ENCODE peak calls at places on chromosomes 7 and 10, in six cellular contexts. One of them, this sample, is unnamed.
A peak's percentile ranks its signal among the peaks of the same experiment; 100 is the strongest.

GRCh38 chr7:128888039-128888755 is 22.3 kb downstream of the KCP start:
- DNase-seq in HT1080: no peak
- DNase-seq in stimulated activated CD4-positive, alpha-beta T cell treated with anti-CD3 and anti-CD28 coated beads, Interleukin-1b, Interleukin-23, amount 100 ng/mL, for 1 hour: no peak
- DNase-seq in COR-L47: no peak
- DNase-seq in lung: no peak
- DNase-seq in brain microvascular endothelial cell: no peak
- DNase-seq in this sample: no peak

GRCh38 chr7:4916115-4916514 is 32.6 kb upstream of the RADIL start:
- DNase-seq in HT1080: no peak
- DNase-seq in stimulated activated CD4-positive, alpha-beta T cell treated with anti-CD3 and anti-CD28 coated beads, Interleukin-1b, Interleukin-23, amount 100 ng/mL, for 1 hour: no peak
- DNase-seq in COR-L47: no peak
- DNase-seq in lung: no peak
- DNase-seq in brain microvascular endothelial cell: no peak
- DNase-seq in this sample: no peak

GRCh38 chr7:42645906-42646305 is 266.0 kb downstream of the C7orf25 start:
- DNase-seq in HT1080: peak; percentile 51
- DNase-seq in stimulated activated CD4-positive, alpha-beta T cell treated with anti-CD3 and anti-CD28 coated beads, Interleukin-1b, Interleukin-23, amount 100 ng/mL, for 1 hour: no peak
- DNase-seq in COR-L47: no peak
- DNase-seq in lung: no peak
- DNase-seq in brain microvascular endothelial cell: no peak
- DNase-seq in this sample: peak; percentile 25

GRCh38 chr10:30990971-30991646 is 40.6 kb downstream of the ZNF438 start:
- DNase-seq in HT1080: no peak
- DNase-seq in stimulated activated CD4-positive, alpha-beta T cell treated with anti-CD3 and anti-CD28 coated beads, Interleukin-1b, Interleukin-23, amount 100 ng/mL, for 1 hour: no peak
- DNase-seq in COR-L47: no peak
- DNase-seq in lung: no peak
- DNase-seq in brain microvascular endothelial cell: no peak
- DNase-seq in this sample: no peak

GRCh38 chr7:97272237-97272975 is 154.9 kb downstream of the SDHAF3 start:
- DNase-seq in HT1080: no peak
- DNase-seq in stimulated activated CD4-positive, alpha-beta T cell treated with anti-CD3 and anti-CD28 coated beads, Interleukin-1b, Interleukin-23, amount 100 ng/mL, for 1 hour: no peak
- DNase-seq in COR-L47: no peak
- DNase-seq in lung: no peak
- DNase-seq in brain microvascular endothelial cell: no peak
- DNase-seq in this sample: no peak

GRCh38 chr10:62763155-62763554 is 41.4 kb upstream of the ADO start:
- DNase-seq in HT1080: no peak
- DNase-seq in stimulated activated CD4-positive, alpha-beta T cell treated with anti-CD3 and anti-CD28 coated beads, Interleukin-1b, Interleukin-23, amount 100 ng/mL, for 1 hour: no peak
- DNase-seq in COR-L47: no peak
- DNase-seq in lung: no peak
- DNase-seq in brain microvascular endothelial cell: no peak
- DNase-seq in this sample: no peak

GRCh38 chr7:54542920-54543539 is 855 bp downstream of the VSTM2A start:
- DNase-seq in HT1080: no peak
- DNase-seq in stimulated activated CD4-positive, alpha-beta T cell treated with anti-CD3 and anti-CD28 coated beads, Interleukin-1b, Interleukin-23, amount 100 ng/mL, for 1 hour: no peak
- DNase-seq in COR-L47: peak; percentile 29
- DNase-seq in lung: no peak
- DNase-seq in brain microvascular endothelial cell: peak; percentile 8
- DNase-seq in this sample: peak; percentile 72

GRCh38 chr10:103849880-103850571 is 5.3 kb downstream of the SH3PXD2A start:
- DNase-seq in HT1080: peak; percentile 96
- DNase-seq in stimulated activated CD4-positive, alpha-beta T cell treated with anti-CD3 and anti-CD28 coated beads, Interleukin-1b, Interleukin-23, amount 100 ng/mL, for 1 hour: no peak
- DNase-seq in COR-L47: no peak
- DNase-seq in lung: no peak
- DNase-seq in brain microvascular endothelial cell: peak; percentile 86
- DNase-seq in this sample: peak; percentile 90

GRCh38 chr7:135664046-135664589 is 1.8 kb downstream of the STMP1 start:
- DNase-seq in HT1080: no peak
- DNase-seq in stimulated activated CD4-positive, alpha-beta T cell treated with anti-CD3 and anti-CD28 coated beads, Interleukin-1b, Interleukin-23, amount 100 ng/mL, for 1 hour: no peak
- DNase-seq in COR-L47: no peak
- DNase-seq in lung: no peak
- DNase-seq in brain microvascular endothelial cell: no peak
- DNase-seq in this sample: peak; percentile 15

GRCh38 chr10:652226-652625 is 37.2 kb downstream of the DIP2C start:
- DNase-seq in HT1080: no peak
- DNase-seq in stimulated activated CD4-positive, alpha-beta T cell treated with anti-CD3 and anti-CD28 coated beads, Interleukin-1b, Interleukin-23, amount 100 ng/mL, for 1 hour: no peak
- DNase-seq in COR-L47: no peak
- DNase-seq in lung: no peak
- DNase-seq in brain microvascular endothelial cell: no peak
- DNase-seq in this sample: no peak

GRCh38 chr7:37408241-37408884 is 40.3 kb downstream of the ELMO1 start:
- DNase-seq in HT1080: no peak
- DNase-seq in stimulated activated CD4-positive, alpha-beta T cell treated with anti-CD3 and anti-CD28 coated beads, Interleukin-1b, Interleukin-23, amount 100 ng/mL, for 1 hour: peak; percentile 3
- DNase-seq in COR-L47: no peak
- DNase-seq in lung: no peak
- DNase-seq in brain microvascular endothelial cell: no peak
- DNase-seq in this sample: no peak

GRCh38 chr7:29853775-29854174 is 47.5 kb downstream of the WIPF3 start:
- DNase-seq in HT1080: no peak
- DNase-seq in stimulated activated CD4-positive, alpha-beta T cell treated with anti-CD3 and anti-CD28 coated beads, Interleukin-1b, Interleukin-23, amount 100 ng/mL, for 1 hour: no peak
- DNase-seq in COR-L47: no peak
- DNase-seq in lung: no peak
- DNase-seq in brain microvascular endothelial cell: no peak
- DNase-seq in this sample: no peak

GRCh38 chr7:15684834-15685233 is 1.6 kb downstream of the MEOX2 start:
- DNase-seq in HT1080: no peak
- DNase-seq in stimulated activated CD4-positive, alpha-beta T cell treated with anti-CD3 and anti-CD28 coated beads, Interleukin-1b, Interleukin-23, amount 100 ng/mL, for 1 hour: no peak
- DNase-seq in COR-L47: no peak
- DNase-seq in lung: no peak
- DNase-seq in brain microvascular endothelial cell: no peak
- DNase-seq in this sample: no peak

GRCh38 chr7:156576216-156577063 is 64.1 kb upstream of the RNF32 start:
- DNase-seq in HT1080: no peak
- DNase-seq in stimulated activated CD4-positive, alpha-beta T cell treated with anti-CD3 and anti-CD28 coated beads, Interleukin-1b, Interleukin-23, amount 100 ng/mL, for 1 hour: no peak
- DNase-seq in COR-L47: no peak
- DNase-seq in lung: no peak
- DNase-seq in brain microvascular endothelial cell: no peak
- DNase-seq in this sample: no peak

GRCh38 chr10:82811621-82812020 is 936.6 kb downstream of the NRG3 start:
- DNase-seq in HT1080: peak; percentile 22
- DNase-seq in stimulated activated CD4-positive, alpha-beta T cell treated with anti-CD3 and anti-CD28 coated beads, Interleukin-1b, Interleukin-23, amount 100 ng/mL, for 1 hour: no peak
- DNase-seq in COR-L47: no peak
- DNase-seq in lung: no peak
- DNase-seq in brain microvascular endothelial cell: peak; percentile 5
- DNase-seq in this sample: no peak

GRCh38 chr7:77289387-77289786 is 89.8 kb upstream of the FGL2 start:
- DNase-seq in HT1080: no peak
- DNase-seq in stimulated activated CD4-positive, alpha-beta T cell treated with anti-CD3 and anti-CD28 coated beads, Interleukin-1b, Interleukin-23, amount 100 ng/mL, for 1 hour: no peak
- DNase-seq in COR-L47: no peak
- DNase-seq in lung: no peak
- DNase-seq in brain microvascular endothelial cell: no peak
- DNase-seq in this sample: no peak

GRCh38 chr7:119733480-119733879 is 539.5 kb upstream of the KCND2 start:
- DNase-seq in HT1080: no peak
- DNase-seq in stimulated activated CD4-positive, alpha-beta T cell treated with anti-CD3 and anti-CD28 coated beads, Interleukin-1b, Interleukin-23, amount 100 ng/mL, for 1 hour: no peak
- DNase-seq in COR-L47: no peak
- DNase-seq in lung: no peak
- DNase-seq in brain microvascular endothelial cell: no peak
- DNase-seq in this sample: no peak

GRCh38 chr7:11492307-11492706 is 339.7 kb downstream of the THSD7A start:
- DNase-seq in HT1080: no peak
- DNase-seq in stimulated activated CD4-positive, alpha-beta T cell treated with anti-CD3 and anti-CD28 coated beads, Interleukin-1b, Interleukin-23, amount 100 ng/mL, for 1 hour: no peak
- DNase-seq in COR-L47: no peak
- DNase-seq in lung: no peak
- DNase-seq in brain microvascular endothelial cell: no peak
- DNase-seq in this sample: no peak

GRCh38 chr10:75050520-75050919 is 60.9 kb upstream of the SAMD8 start:
- DNase-seq in HT1080: no peak
- DNase-seq in stimulated activated CD4-positive, alpha-beta T cell treated with anti-CD3 and anti-CD28 coated beads, Interleukin-1b, Interleukin-23, amount 100 ng/mL, for 1 hour: no peak
- DNase-seq in COR-L47: no peak
- DNase-seq in lung: no peak
- DNase-seq in brain microvascular endothelial cell: no peak
- DNase-seq in this sample: no peak

GRCh38 chr7:134031835-134032617 is 95.1 kb upstream of the LRGUK start:
- DNase-seq in HT1080: no peak
- DNase-seq in stimulated activated CD4-positive, alpha-beta T cell treated with anti-CD3 and anti-CD28 coated beads, Interleukin-1b, Interleukin-23, amount 100 ng/mL, for 1 hour: no peak
- DNase-seq in COR-L47: no peak
- DNase-seq in lung: no peak
- DNase-seq in brain microvascular endothelial cell: no peak
- DNase-seq in this sample: peak; percentile 17

This sample was measured in Daoy.